ENCODE peak calls at places on chromosomes 2 and 18, in four cellular contexts. N is tibial nerve, U is transverse colon, E is A549. K is an unnamed sample. For H3K4me1, the result is how much of the 10 kb centered on the place peaks cover.

GRCh38 chr2:232377319-232377718 is 1.2 kb upstream of the ALPP start:
- DNase-seq in E (no peak), N (no peak), U (no peak), K (no peak)

GRCh38 chr18:7170292-7170691 is 52.7 kb upstream of the LAMA1 start:
- DNase-seq in N (no peak), U (no peak), E (no peak), K (no peak)

GRCh38 chr2:111701798-111702118 is 182.2 kb downstream of the ANAPC1 start:
- DNase-seq in U (no peak), N (no peak), E (no peak), K (no peak)

GRCh38 chr2:131635576-131635975 is 107.9 kb downstream of the CCDC74A start:
- DNase-seq in E (no peak), N (no peak), U (no peak), K (no peak)

GRCh38 chr2:184113691-184114403 is 484.5 kb upstream of the ZNF804A start:
- DNase-seq in N (no peak), E (no peak), U (no peak), K (no peak)

GRCh38 chr2:217392930-217393584 is 533.2 kb upstream of the TNP1 start:
- DNase-seq in U (no peak), E (no peak), N (peak), K (no peak)

GRCh38 chr2:96158554-96158940 is 13.3 kb upstream of the DUSP2 start:
- DNase-seq in N (no peak), E (no peak), U (no peak), K (no peak)

GRCh38 chr2:9952286-9952737 is 819 bp downstream of the GRHL1 start:
- DNase-seq in U (no peak), E (no peak), N (no peak), K (no peak)

GRCh38 chr2:85222792-85223191 is 89.6 kb downstream of the TCF7L1 start:
- DNase-seq in U (no peak), N (no peak), E (no peak), K (no peak)

GRCh38 chr2:42722328-42723190 is 41.4 kb downstream of the OXER1 start:
- DNase-seq in U (peak), E (peak), N (peak), K (peak)

GRCh38 chr18:434410-434809 is 66.1 kb downstream of the COLEC12 start:
- DNase-seq in U (no peak), E (no peak), N (no peak), K (no peak)

GRCh38 chr2:126752876-126753275 is 96.9 kb downstream of the GYPC start:
- DNase-seq in U (no peak), E (no peak), N (no peak), K (no peak)

GRCh38 chr2:219309278-219309677 is at the start of gene PTPRN:
- DNase-seq in N (no peak), E (no peak), U (no peak), K (no peak)

GRCh38 chr2:65640793-65641103 is 208.3 kb upstream of the SPRED2 start:
- DNase-seq in U (no peak), N (no peak), E (no peak), K (no peak)
- TF ChIP-seq CTCF in U (no peak), N (no peak), E (no peak), K (no peak)

GRCh38 chr2:181850914-181851560 is 40.5 kb upstream of the ITPRID2 start:
- DNase-seq in N (no peak), E (no peak), U (no peak), K (no peak)
- TF ChIP-seq EP300 in N (no peak), E (no peak), U (no peak), K (no peak)

DNA sequence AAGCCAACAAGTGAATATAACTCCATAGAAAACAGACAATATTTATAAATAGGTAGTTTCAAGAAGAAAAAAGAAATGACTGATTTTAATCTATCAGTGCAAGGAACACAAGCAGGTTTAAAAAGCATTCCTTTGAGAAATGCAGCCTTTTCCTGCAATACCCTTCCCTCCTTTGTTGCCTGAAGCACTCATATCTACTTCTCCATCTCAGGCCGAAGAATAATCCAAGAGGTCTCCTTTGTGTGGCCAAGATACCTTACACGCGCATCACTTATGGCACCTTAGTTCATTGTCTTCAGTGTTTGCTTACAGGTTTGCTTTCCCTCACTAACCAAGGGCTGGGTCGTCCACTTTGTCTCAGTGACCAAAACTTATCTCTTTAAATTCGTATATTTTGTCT is 93.0 kb downstream of the MAIP1 start:
- DNase-seq in N (no peak), U (no peak), E (no peak), K (no peak)
- H3K4me1 ChIP-seq in N (under half), U (under half), E (under half), K (under half)

GRCh38 chr2:37882036-37882435 is 43.1 kb upstream of the RMDN2 start:
- DNase-seq in N (no peak), U (no peak), E (no peak), K (no peak)

GRCh38 chr2:37878536-37878935 is 46.6 kb upstream of the RMDN2 start:
- DNase-seq in E (no peak), U (no peak), N (no peak), K (no peak)

GRCh38 chr2:37877457-37878315 is 47.4 kb upstream of the RMDN2 start:
- DNase-seq in U (no peak), N (peak), E (peak), K (no peak)

GRCh38 chr2:37881397-37881796 is 43.7 kb upstream of the RMDN2 start:
- DNase-seq in N (no peak), E (no peak), U (no peak), K (no peak)

DNA sequence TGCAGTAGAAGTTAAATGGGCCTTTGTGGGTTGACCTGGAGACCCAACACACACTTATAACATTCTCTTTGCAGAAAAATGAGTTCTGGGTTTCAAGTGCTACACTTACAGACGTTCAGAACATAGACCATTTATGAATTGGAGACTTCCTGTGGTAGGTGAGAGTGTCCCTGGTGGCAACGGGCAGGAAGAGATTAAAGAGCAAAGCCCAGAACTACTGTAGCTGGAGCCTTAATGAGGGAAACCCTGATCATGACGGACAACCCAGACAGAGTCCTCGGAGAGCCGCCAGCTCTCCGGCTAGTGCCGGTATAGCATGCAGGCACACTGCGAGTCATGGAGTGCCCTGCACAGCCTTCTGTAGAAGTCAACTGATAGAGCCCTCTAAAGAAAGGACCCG is 44.5 kb upstream of the RMDN2 start:
- DNase-seq in E (no peak), N (no peak), U (no peak), K (no peak)
- TF ChIP-seq CTCF in E (no peak), N (no peak), U (no peak), K (no peak)

GRCh38 chr2:74527741-74528140 is 1.7 kb upstream of the DQX1 start:
- DNase-seq in N (no peak), U (no peak), E (no peak), K (no peak)

GRCh38 chr2:74528600-74529356 is 728 bp downstream of the AUP1 start:
- DNase-seq in E (no peak), U (peak), N (no peak), K (no peak)

GRCh38 chr2:74530239-74531161 is 767 bp downstream of the HTRA2 start:
- DNase-seq in E (no peak), U (peak), N (no peak), K (peak)

GRCh38 chr2:74531666-74532065 is 1.9 kb downstream of the HTRA2 start:
- DNase-seq in E (no peak), N (no peak), U (no peak), K (no peak)

GRCh38 chr2:74529357-74530238 is at the start of the genes AUP1 and HTRA2:
- DNase-seq in U (peak), E (peak), N (peak), K (peak)
- TF ChIP-seq EP300 in U (peak), E (no peak), N (peak), K (no peak)

DNA sequence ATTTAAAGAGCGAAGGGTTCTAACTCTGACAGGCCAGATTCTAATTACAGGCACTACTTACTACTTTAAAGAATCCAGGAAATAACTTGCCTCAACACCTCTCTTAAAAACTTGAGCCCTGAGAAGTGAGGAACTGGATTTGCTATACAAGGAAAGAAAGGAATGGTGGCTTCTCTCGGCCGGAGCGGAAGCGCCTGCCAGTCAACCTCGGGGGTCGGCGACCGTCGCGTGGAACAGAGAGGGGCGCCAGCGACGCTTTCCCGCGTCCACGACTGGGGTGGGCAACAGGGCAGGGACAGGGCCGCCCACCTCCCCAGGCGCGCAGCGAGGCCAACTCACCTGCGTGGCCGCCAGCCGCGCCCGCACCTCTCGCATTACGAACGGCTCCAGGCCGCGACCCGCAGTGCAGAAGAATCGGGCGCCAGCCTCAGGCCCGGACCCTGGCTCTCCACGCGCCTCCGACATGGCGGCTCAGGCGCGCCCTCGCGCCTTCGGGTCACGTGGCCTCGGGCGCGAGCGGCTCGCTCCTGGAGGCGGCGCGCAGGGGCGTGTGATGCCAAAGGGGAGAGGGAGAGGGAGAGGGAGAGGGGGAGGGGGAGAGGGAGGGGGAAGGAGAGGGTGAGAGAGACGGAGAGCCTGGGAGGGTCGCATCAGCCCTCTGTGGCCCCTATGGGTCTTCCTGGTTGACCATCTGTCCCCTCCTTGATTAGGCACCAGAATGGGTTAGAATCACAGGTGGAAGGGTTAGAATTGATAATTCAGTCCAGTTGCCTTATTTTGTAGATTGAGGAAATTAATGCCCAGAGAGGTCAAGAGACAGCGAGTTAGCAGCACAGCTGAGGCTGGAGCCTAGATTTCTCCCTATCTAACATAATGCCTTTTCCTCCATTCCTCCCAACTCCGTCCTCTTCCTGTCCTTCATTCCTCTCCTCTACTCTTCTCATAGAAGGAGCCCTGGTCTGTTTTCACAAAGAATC is at the start of gene THUMPD2:
- DNase-seq in U (peak), E (peak), N (peak), K (peak)
- H3K4me1 ChIP-seq in U (under half), E (under half), N (half or more), K (under half)

GRCh38 chr2:27420996-27421395 is 7.4 kb upstream of the NRBP1 start:
- DNase-seq in U (no peak), N (no peak), E (no peak), K (no peak)
- TF ChIP-seq CTCF in U (no peak), N (no peak), E (no peak), K (no peak)

DNA sequence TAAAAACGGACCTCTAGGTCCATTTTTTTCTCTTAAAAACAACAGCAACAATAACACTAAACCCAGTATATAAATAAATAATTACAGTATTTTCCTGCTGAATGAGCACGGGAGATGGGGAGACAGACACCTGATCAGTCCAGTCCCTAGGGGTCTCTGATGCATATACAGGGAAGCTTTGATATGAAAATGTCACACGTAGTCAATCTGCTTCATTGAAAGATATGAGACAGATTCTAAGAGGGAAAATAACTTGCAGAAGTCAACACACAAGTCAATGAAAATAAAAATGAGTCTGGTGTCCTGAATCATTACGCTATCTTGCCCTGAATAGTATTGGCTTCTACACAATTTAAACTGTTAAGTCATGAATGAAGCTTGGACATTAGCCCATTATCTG is 523.3 kb upstream of the SLC8A1 start:
- DNase-seq in U (no peak), N (no peak), E (no peak), K (no peak)
- TF ChIP-seq EP300 in U (no peak), N (no peak), E (no peak), K (no peak)

K was measured in stomach.